ENCODE peak calls at places on chromosomes 1 and 21, in eight cellular contexts. Y is neuronal stem cell; R is effector memory CD4-positive, alpha-beta T cell; P is bronchial epithelial cell; N is HTR-8/SVneo; L is GM04504; S is ureter; O is kidney tubule cell. T is an unnamed sample.

GRCh38 chr1:93081716-93082115 is 2.6 kb downstream of the MTF2 start:
- DNase-seq in Y (no peak), R (no peak), P (peak), N (peak), L (peak), S (no peak), O (peak), T (no peak)

GRCh38 chr1:38834221-38834782 is 25.3 kb downstream of the RRAGC start:
- DNase-seq in Y (no peak), R (no peak), P (peak), N (no peak), L (no peak), S (no peak), O (no peak), T (no peak)

GRCh38 chr1:18103788-18104421 is 3.7 kb upstream of the IGSF21 start:
- DNase-seq in Y (no peak), R (no peak), P (no peak), N (no peak), L (no peak), S (no peak), O (no peak), T (no peak)

GRCh38 chr21:37278199-37278598 is 11.1 kb upstream of the VPS26C start:
- DNase-seq in Y (no peak), R (no peak), P (no peak), N (no peak), L (no peak), S (no peak), O (no peak), T (no peak)

GRCh38 chr1:46798820-46799219 is at the start of gene CYP4B1:
- DNase-seq in Y (no peak), R (no peak), P (peak), N (no peak), L (no peak), S (peak), O (no peak), T (no peak)

GRCh38 chr1:74686941-74687340 is 13.3 kb upstream of the ERICH3 start:
- DNase-seq in Y (no peak), R (no peak), P (peak), N (no peak), L (no peak), S (no peak), O (no peak), T (no peak)

GRCh38 chr1:155794605-155795265 is 62.3 kb downstream of the GON4L start:
- DNase-seq in Y (no peak), R (no peak), P (no peak), N (no peak), L (no peak), S (no peak), O (no peak), T (no peak)

GRCh38 chr1:246897302-246897701 is 34.4 kb downstream of the AHCTF1 start:
- DNase-seq in Y (no peak), R (no peak), P (no peak), N (no peak), L (no peak), S (no peak), O (no peak), T (no peak)

GRCh38 chr1:199226163-199226562 is 587.3 kb downstream of the PTPRC start:
- DNase-seq in Y (no peak), R (no peak), P (peak), N (peak), L (peak), S (no peak), O (peak), T (no peak)

GRCh38 chr1:182170941-182171461 is 109.5 kb upstream of the ZNF648 start:
- DNase-seq in Y (no peak), R (no peak), P (no peak), N (no peak), L (no peak), S (no peak), O (peak), T (no peak)

GRCh38 chr1:81738902-81739301 is 61.8 kb upstream of the ADGRL2 start:
- DNase-seq in Y (no peak), R (no peak), P (no peak), N (no peak), L (no peak), S (no peak), O (no peak), T (no peak)

GRCh38 chr1:117135329-117135728 is 13.8 kb upstream of the TRIM45 start:
- DNase-seq in Y (no peak), R (no peak), P (no peak), N (no peak), L (no peak), S (no peak), O (no peak), T (no peak)

GRCh38 chr21:41136286-41136685 is 31.7 kb upstream of the BACE2 start:
- DNase-seq in Y (no peak), R (no peak), P (no peak), N (no peak), L (no peak), S (no peak), O (no peak), T (no peak)

GRCh38 chr21:32768530-32768929 is 3.0 kb downstream of the PAXBP1 start:
- DNase-seq in Y (no peak), R (no peak), P (no peak), N (no peak), L (no peak), S (no peak), O (no peak), T (no peak)

GRCh38 chr1:114758251-114758832 is 558 bp upstream of the CSDE1 start:
- DNase-seq in Y (no peak), R (no peak), P (peak), N (no peak), L (no peak), S (no peak), O (peak), T (no peak)

GRCh38 chr1:175887521-175887920 is 144.1 kb upstream of the TNR start:
- DNase-seq in Y (no peak), R (no peak), P (no peak), N (no peak), L (no peak), S (no peak), O (no peak), T (no peak)

GRCh38 chr1:230913496-230913895 is 45.2 kb upstream of the C1orf198 start:
- DNase-seq in Y (no peak), R (no peak), P (peak), N (no peak), L (peak), S (no peak), O (no peak), T (no peak)

GRCh38 chr1:150551784-150552691 is 2.8 kb downstream of the ADAMTSL4 start:
- DNase-seq in Y (no peak), R (no peak), P (peak), N (peak), L (peak), S (peak), O (peak), T (peak)

GRCh38 chr21:38775733-38776132 is 30.0 kb upstream of the ETS2 start:
- DNase-seq in Y (no peak), R (no peak), P (no peak), N (no peak), L (no peak), S (no peak), O (peak), T (no peak)

GRCh38 chr1:32275424-32275823 is 16.5 kb upstream of the HDAC1 start:
- DNase-seq in Y (no peak), R (no peak), P (peak), N (no peak), L (no peak), S (peak), O (no peak), T (no peak)

GRCh38 chr1:79264285-79264684 is 257.8 kb upstream of the ADGRL4 start:
- DNase-seq in Y (no peak), R (no peak), P (no peak), N (no peak), L (no peak), S (no peak), O (no peak), T (no peak)

GRCh38 chr1:61581241-61581640 is 143.7 kb downstream of the TM2D1 start:
- DNase-seq in Y (no peak), R (no peak), P (no peak), N (no peak), L (no peak), S (no peak), O (no peak), T (no peak)

GRCh38 chr1:168905631-168906030 is 176.6 kb upstream of the DPT start:
- DNase-seq in Y (no peak), R (no peak), P (no peak), N (no peak), L (no peak), S (no peak), O (no peak), T (no peak)

GRCh38 chr21:29133796-29134195 is 3.4 kb downstream of the MAP3K7CL start:
- DNase-seq in Y (no peak), R (no peak), P (no peak), N (no peak), L (no peak), S (no peak), O (no peak), T (no peak)

GRCh38 chr1:39102537-39103320 is 76.6 kb downstream of the NDUFS5 start:
- DNase-seq in Y (peak), R (no peak), P (peak), N (no peak), L (no peak), S (no peak), O (peak), T (no peak)

GRCh38 chr1:235622933-235623790 is 26.4 kb downstream of the GNG4 start:
- DNase-seq in Y (no peak), R (no peak), P (no peak), N (no peak), L (no peak), S (no peak), O (no peak), T (no peak)

GRCh38 chr1:107936498-107937481 is 28.2 kb downstream of the VAV3 start:
- DNase-seq in Y (peak), R (no peak), P (peak), N (peak), L (peak), S (peak), O (peak), T (no peak)

GRCh38 chr1:213973129-213973528 is 14.6 kb upstream of the PROX1 start:
- DNase-seq in Y (no peak), R (no peak), P (peak), N (no peak), L (no peak), S (no peak), O (peak), T (no peak)

GRCh38 chr1:164733070-164733469 is 174.1 kb downstream of the PBX1 start:
- DNase-seq in Y (no peak), R (no peak), P (peak), N (no peak), L (no peak), S (no peak), O (peak), T (no peak)